ENCODE peak calls at places on chromosomes 7 and 10, in six cellular contexts. O is cardiac muscle cell, E is HCT116, Q is foreskin fibroblast, L is brain microvascular endothelial cell, B is fibroblast of lung. H is an unnamed sample.

GRCh38 chr7:70659263-70659662 is 472.7 kb upstream of the GALNT17 start:
- DNase-seq in Q (no peak), B (no peak), O (no peak), E (no peak), L (no peak), H (no peak)

GRCh38 chr7:117946201-117946633 is 73.0 kb upstream of the CTTNBP2 start:
- DNase-seq in L (peak), B (peak), E (no peak), Q (peak), O (no peak), H (no peak)

GRCh38 chr7:120394595-120394994 is 121.6 kb downstream of the KCND2 start:
- DNase-seq in B (no peak), L (no peak), E (no peak), O (no peak), Q (no peak), H (no peak)

GRCh38 chr7:105268056-105268455 is 120.7 kb downstream of the SRPK2 start:
- DNase-seq in O (no peak), Q (peak), L (peak), B (peak), E (no peak), H (no peak)

GRCh38 chr10:98196985-98197384 is 62.5 kb downstream of the R3HCC1L start:
- DNase-seq in L (no peak), E (no peak), B (no peak), Q (no peak), O (no peak), H (no peak)

GRCh38 chr10:42985436-42986316 is 91.2 kb upstream of the RET start:
- DNase-seq in Q (no peak), B (no peak), O (no peak), E (no peak), L (no peak), H (no peak)

GRCh38 chr10:102507521-102507920 is 3.7 kb downstream of the SUFU start:
- DNase-seq in B (no peak), E (no peak), L (no peak), Q (no peak), O (no peak), H (no peak)

GRCh38 chr7:139265673-139266072 is 34.6 kb downstream of the UBN2 start:
- DNase-seq in B (no peak), O (no peak), Q (no peak), L (no peak), E (no peak), H (no peak)

GRCh38 chr10:688621-689426 is 644 bp downstream of the DIP2C start:
- DNase-seq in B (peak), Q (peak), L (peak), E (no peak), O (peak), H (peak)

GRCh38 chr10:67883710-67884312 is 645 bp upstream of the SIRT1 start:
- DNase-seq in Q (peak), O (no peak), B (no peak), L (no peak), E (no peak), H (no peak)

GRCh38 chr10:70035531-70035930 is 17.1 kb upstream of the MACROH2A2 start:
- DNase-seq in L (no peak), E (no peak), B (no peak), O (no peak), Q (no peak), H (no peak)

GRCh38 chr7:74579800-74580685 is 77.5 kb upstream of the GTF2I start:
- DNase-seq in E (no peak), O (peak), L (no peak), Q (peak), B (peak), H (no peak)

GRCh38 chr10:123349203-123349602 is 195.0 kb downstream of the BUB3 start:
- DNase-seq in E (no peak), L (no peak), B (no peak), O (no peak), Q (no peak), H (no peak)

DNA sequence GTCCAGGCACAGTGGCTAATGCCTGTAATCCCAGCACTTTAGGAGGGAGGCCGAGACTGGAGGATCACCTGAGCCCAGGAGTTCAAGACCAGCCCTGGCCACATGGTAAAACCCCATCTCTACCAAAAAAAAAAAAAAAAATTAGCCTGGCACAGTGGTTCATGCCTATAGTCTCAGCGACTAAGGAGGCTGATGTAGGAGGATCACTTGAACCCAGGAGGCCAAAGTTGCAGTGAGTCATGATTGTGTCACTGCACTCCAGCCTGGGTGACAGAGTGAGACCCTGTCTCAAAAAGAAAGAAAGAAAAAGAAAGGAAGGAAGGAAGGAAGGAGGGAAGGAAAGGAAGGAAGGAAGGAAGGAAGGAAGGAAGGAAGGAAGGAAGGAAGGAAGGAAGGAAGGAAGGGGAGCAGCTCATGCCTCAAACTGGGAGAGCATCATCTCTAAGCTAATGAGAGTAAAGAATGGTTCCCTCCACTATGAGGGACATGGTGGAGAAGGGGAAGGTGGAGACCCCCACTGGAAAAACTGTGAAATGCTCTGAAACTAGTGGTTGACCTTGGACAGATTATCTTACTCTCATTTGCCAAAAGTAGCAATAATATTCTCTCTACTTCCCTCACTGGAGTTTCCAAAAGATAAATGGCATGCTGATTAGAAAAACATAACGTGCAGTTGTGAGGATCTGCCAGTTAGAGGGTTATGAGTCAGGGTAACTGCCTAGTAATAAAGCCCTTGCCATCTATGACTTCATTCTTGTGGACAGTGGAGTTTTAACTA is 16.8 kb downstream of the GIMAP5 start:
- DNase-seq in O (peak), E (no peak), Q (no peak), B (no peak), L (no peak), H (no peak)
- TF ChIP-seq CTCF in O (peak), E (peak), Q (no peak), B (peak), L (no peak), H (no peak)

DNA sequence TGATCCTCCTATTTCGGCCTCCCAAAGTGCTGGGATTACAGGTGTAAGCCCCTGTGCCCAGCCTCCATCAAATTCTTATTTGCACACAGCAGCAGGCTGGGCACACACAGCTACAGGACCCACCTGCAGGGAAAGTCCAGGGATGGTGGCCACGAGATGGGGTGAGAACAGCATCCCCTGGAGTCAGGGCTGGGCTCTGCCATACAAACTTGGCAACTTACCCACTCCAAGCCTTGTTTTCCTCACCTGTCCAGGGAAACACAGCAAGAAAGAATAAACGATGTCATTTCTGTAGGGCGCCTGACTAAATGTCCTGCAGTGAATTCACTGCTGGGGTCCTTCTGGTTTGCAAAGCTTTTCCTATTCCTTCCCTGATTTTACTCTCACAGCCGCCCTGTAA is 5.5 kb downstream of the MYH16 start:
- DNase-seq in E (no peak), O (no peak), B (no peak), Q (no peak), L (no peak), H (no peak)
- TF ChIP-seq CTCF in E (peak), O (no peak), B (no peak), Q (no peak), L (peak), H (no peak)

GRCh38 chr10:124719213-124719851 is 24.8 kb downstream of the FAM53B start:
- DNase-seq in B (peak), L (peak), Q (peak), O (no peak), E (no peak), H (no peak)
- TF ChIP-seq CTCF in B (peak), L (peak), Q (peak), O (peak), E (peak), H (no peak)

DNA sequence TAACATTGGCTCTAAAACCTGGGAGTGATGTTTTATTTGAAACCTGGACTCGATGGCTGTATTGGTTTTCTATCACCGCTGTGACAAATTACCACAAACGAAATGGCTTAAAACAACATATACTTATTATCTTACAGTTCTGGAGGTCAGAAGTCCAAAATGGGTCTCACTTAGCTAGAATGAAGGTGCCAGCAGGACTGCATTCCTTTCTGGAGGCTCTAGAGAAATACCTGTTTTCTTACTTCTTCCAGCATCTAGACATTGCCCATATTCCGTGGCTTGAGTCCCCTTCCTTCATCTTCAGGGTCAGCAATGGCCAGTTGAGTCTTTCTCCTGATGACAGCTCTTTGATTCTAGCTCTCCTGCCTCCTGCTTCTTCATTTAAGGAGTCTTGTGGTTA is 44.3 kb upstream of the STEAP1B start:
- DNase-seq in L (no peak), E (no peak), Q (no peak), B (no peak), O (no peak), H (no peak)
- TF ChIP-seq CTCF in L (no peak), E (no peak), Q (no peak), B (no peak), O (no peak), H (no peak)

GRCh38 chr7:5350174-5350463 is 67.4 kb downstream of the SLC29A4 start:
- DNase-seq in E (no peak), B (no peak), L (no peak), O (no peak), Q (no peak), H (no peak)

GRCh38 chr7:5349005-5349380 is 66.2 kb downstream of the SLC29A4 start:
- DNase-seq in B (no peak), E (no peak), L (no peak), Q (no peak), O (no peak), H (no peak)

GRCh38 chr7:5350600-5351385 is 68.0 kb downstream of the SLC29A4 start:
- DNase-seq in O (peak), B (no peak), L (no peak), Q (no peak), E (no peak), H (no peak)

GRCh38 chr7:5349437-5350173 is 66.9 kb downstream of the SLC29A4 start:
- DNase-seq in Q (no peak), B (no peak), O (peak), E (no peak), L (no peak), H (no peak)

GRCh38 chr7:5348134-5349004 is 65.6 kb downstream of the SLC29A4 start:
- DNase-seq in B (no peak), L (no peak), E (no peak), Q (no peak), O (peak), H (no peak)
- TF ChIP-seq CTCF in B (no peak), L (no peak), E (no peak), Q (no peak), O (no peak), H (no peak)